ENCODE peak calls at places on chromosomes 6 and 20, in four cellular contexts. Q, S, M and H are unnamed samples. For H3K4me1, the result is how much of the 10 kb centered on the place peaks cover.

GRCh38 chr6:152309648-152310047 is 327.5 kb downstream of the SYNE1 start:
- DNase-seq in Q (no peak), M (no peak), S (no peak), H (no peak)

GRCh38 chr20:22379472-22379871 is 204.9 kb downstream of the FOXA2 start:
- DNase-seq in Q (no peak), M (no peak), S (no peak), H (no peak)

GRCh38 chr6:156379946-156380707 is 397.1 kb upstream of the ARID1B start:
- DNase-seq in S (no peak), Q (no peak), M (no peak), H (no peak)

GRCh38 chr6:166629628-166630027 is 2.6 kb upstream of the RPS6KA2 start:
- DNase-seq in S (no peak), Q (no peak), M (no peak), H (no peak)

GRCh38 chr6:43992783-43993505 is 134.3 kb downstream of the MRPL14 start:
- DNase-seq in M (peak), Q (peak), S (no peak), H (peak)

GRCh38 chr6:7727150-7727950 is 1.5 kb downstream of the BMP6 start:
- DNase-seq in Q (no peak), M (no peak), S (no peak), H (no peak)

GRCh38 chr6:25883991-25884390 is 9.9 kb upstream of the SLC17A3 start:
- DNase-seq in S (no peak), M (no peak), Q (no peak), H (no peak)

GRCh38 chr20:51767867-51768758 is at the start of gene ATP9A:
- DNase-seq in S (peak), M (peak), Q (peak), H (peak)

GRCh38 chr20:62926229-62927127 is at the start of gene DIDO1:
- DNase-seq in M (peak), Q (peak), S (peak), H (peak)

GRCh38 chr20:41574802-41575389 is 43.3 kb downstream of the CHD6 start:
- DNase-seq in M (no peak), S (no peak), Q (no peak), H (no peak)

GRCh38 chr6:38997128-38997761 is 51.3 kb upstream of the GLP1R start:
- DNase-seq in S (peak), Q (peak), M (no peak), H (no peak)

GRCh38 chr6:142297996-142298753 is 3.6 kb upstream of the ADGRG6 start:
- DNase-seq in Q (no peak), M (no peak), S (no peak), H (no peak)

GRCh38 chr6:127341471-127342202 is 1.8 kb downstream of the ECHDC1 start:
- DNase-seq in S (no peak), Q (no peak), M (no peak), H (no peak)
- H3K4me1 ChIP-seq in S (under half), Q (under half), M (under half), H (under half)

DNA sequence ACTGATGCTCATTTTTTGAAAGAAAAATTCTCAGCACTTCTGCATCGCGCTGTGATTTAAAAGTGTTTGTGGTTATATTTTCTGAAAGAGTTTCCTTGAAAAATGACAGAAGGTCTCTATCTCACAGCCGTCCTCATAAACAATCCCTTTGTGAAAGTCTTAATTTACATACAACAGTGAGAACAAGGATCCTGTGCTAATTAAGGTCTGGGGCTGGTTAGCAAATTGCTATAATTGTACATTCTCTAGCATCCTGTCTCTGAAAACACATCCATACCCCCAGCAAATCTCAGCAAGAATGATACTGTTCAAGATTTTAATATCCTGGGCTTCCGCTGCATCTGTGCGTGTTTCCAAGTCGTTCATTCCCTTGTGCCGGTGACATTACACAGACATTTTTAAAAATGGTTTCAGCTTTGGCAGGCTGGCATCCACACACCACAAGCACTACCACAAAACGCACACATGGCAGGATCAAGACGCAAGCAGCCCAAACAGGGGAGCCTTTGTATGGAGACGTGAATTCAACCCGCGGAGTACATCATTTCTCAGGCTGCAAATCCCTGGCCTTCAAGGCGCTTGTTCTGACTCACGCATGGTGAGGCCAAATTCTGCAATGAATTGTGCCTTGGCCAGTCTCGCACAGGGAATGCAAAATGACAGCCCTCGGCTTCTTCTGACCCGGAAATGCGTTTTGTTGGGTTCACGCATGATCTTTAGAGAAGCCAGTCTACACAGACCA is 20.3 kb downstream of the ZMYND8 start:
- DNase-seq in M (peak), S (peak), Q (no peak), H (peak)
- H3K4me1 ChIP-seq in M (under half), S (half or more), Q (under half), H (half or more)

GRCh38 chr6:124949706-124950105 is 12.5 kb upstream of the RNF217 start:
- DNase-seq in Q (no peak), S (no peak), M (no peak), H (no peak)
- H3K4me1 ChIP-seq in Q (under half), S (under half), M (under half), H (under half)

GRCh38 chr6:36121752-36122494 is 8.4 kb upstream of the MAPK13 start:
- DNase-seq in M (no peak), S (no peak), Q (no peak), H (peak)
- H3K4me1 ChIP-seq in M (under half), S (under half), Q (under half), H (under half)

GRCh38 chr20:58546756-58547526 is 31.7 kb upstream of the APCDD1L start:
- DNase-seq in Q (no peak), S (peak), M (no peak), H (no peak)
- H3K4me1 ChIP-seq in Q (under half), S (under half), M (under half), H (under half)

DNA sequence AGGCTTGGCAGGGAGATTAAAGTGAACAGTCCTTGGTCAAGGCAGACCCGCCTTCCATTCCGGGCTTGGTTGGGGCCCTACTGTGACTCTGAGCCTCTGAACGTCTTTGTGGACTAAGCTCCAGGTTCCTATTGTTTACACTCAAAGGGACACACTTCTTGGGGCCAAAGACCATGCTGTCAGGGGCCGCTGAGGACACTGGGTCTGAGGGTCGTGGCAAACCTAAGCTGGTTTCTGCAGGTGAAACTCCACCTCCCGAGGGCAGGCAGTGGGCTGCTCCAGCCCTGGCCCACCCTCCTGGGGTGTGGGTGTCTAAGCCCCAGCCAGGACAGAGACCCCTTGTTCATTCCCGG is 43.1 kb downstream of the DSTN start:
- DNase-seq in S (no peak), M (no peak), Q (no peak), H (no peak)
- H3K4me1 ChIP-seq in S (under half), M (under half), Q (under half), H (half or more)

GRCh38 chr6:14765106-14765505 is 480.8 kb upstream of the JARID2 start:
- DNase-seq in S (no peak), M (no peak), Q (no peak), H (no peak)
- H3K4me1 ChIP-seq in S (under half), M (under half), Q (under half), H (under half)

DNA sequence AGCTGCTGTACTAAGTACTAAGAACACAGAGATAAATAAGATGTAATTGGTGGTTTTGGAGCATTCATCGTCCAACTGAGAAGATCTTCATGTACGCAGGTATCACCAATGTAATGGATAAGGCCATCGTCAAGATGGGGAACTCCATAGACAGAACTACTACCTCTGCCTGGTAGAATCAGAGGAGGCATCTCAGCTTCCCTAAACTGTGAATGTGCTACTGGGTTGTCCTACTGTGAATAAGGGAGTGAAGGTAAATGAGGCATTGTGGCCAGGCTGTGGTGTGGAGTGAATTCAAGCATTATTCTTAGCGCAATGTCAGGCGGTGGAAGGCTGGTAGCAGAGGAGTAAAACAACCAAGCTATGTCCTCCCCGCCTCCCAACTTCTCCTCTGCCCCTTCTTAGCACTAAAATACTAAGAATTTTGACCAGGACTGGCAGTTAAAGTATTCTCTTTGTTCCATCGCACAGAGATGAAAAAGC is 68.2 kb downstream of the TBC1D7 start:
- DNase-seq in M (no peak), S (no peak), Q (no peak), H (no peak)
- H3K4me1 ChIP-seq in M (under half), S (under half), Q (under half), H (under half)

GRCh38 chr6:106885659-106886058 is 88.9 kb downstream of the CD24 start:
- DNase-seq in S (no peak), M (no peak), Q (no peak), H (no peak)
- H3K4me1 ChIP-seq in S (under half), M (under half), Q (under half), H (under half)

GRCh38 chr6:11205721-11206120 is 26.7 kb downstream of the NEDD9 start:
- DNase-seq in S (no peak), Q (no peak), M (no peak), H (no peak)

GRCh38 chr6:11202513-11203305 is 29.8 kb downstream of the NEDD9 start:
- DNase-seq in S (no peak), M (no peak), Q (peak), H (no peak)

GRCh38 chr6:11206576-11206975 is 25.9 kb downstream of the NEDD9 start:
- DNase-seq in Q (no peak), S (no peak), M (no peak), H (no peak)

GRCh38 chr6:11203306-11204009 is 29.0 kb downstream of the NEDD9 start:
- DNase-seq in S (no peak), M (no peak), Q (no peak), H (no peak)

GRCh38 chr6:11204987-11205386 is 27.5 kb downstream of the NEDD9 start:
- DNase-seq in M (no peak), Q (no peak), S (no peak), H (no peak)
- H3K4me1 ChIP-seq in M (under half), Q (under half), S (under half), H (under half)